ENCODE peak calls at places on chromosomes 1 and 21, in six cellular contexts. W is CD8-positive, alpha-beta memory T cell; A is ureter; L is ACHN; F is nucleus accumbens; S is progenitor cell of endocrine pancreas. B is an unnamed sample.

GRCh38 chr1:41160498-41161110 is 81.5 kb downstream of the SCMH1 start:
- DNase-seq in L (no peak), W (no peak), F (no peak), A (no peak), S (no peak), B (no peak)

GRCh38 chr1:56034222-56034621 is 545.1 kb downstream of the PLPP3 start:
- DNase-seq in A (no peak), F (no peak), S (no peak), L (no peak), W (no peak), B (no peak)

GRCh38 chr1:201539561-201540404 is 856 bp downstream of the NAV1 start:
- DNase-seq in F (peak), L (peak), W (no peak), S (no peak), A (no peak), B (peak)

GRCh38 chr21:42609806-42610205 is 43.6 kb upstream of the PDE9A start:
- DNase-seq in A (no peak), W (no peak), F (no peak), S (no peak), L (peak), B (no peak)

GRCh38 chr1:35936828-35937227 is 5.9 kb downstream of the AGO3 start:
- DNase-seq in A (no peak), F (no peak), W (no peak), L (no peak), S (no peak), B (no peak)

GRCh38 chr1:234579967-234580366 is 30.0 kb downstream of the IRF2BP2 start:
- DNase-seq in L (peak), S (no peak), W (no peak), A (no peak), F (no peak), B (peak)

GRCh38 chr1:231694465-231695077 is 68.0 kb downstream of the DISC1 start:
- DNase-seq in F (no peak), A (no peak), W (no peak), S (no peak), L (no peak), B (no peak)

GRCh38 chr1:5944848-5945167 is 47.4 kb downstream of the NPHP4 start:
- DNase-seq in L (no peak), S (no peak), W (no peak), A (peak), F (no peak), B (no peak)

GRCh38 chr1:146013566-146013937 is 8.0 kb downstream of the HJV start:
- DNase-seq in A (no peak), F (no peak), S (no peak), W (no peak), L (no peak), B (no peak)

GRCh38 chr1:156625436-156626078 is 6.3 kb downstream of the HAPLN2 start:
- DNase-seq in F (no peak), S (peak), A (no peak), L (peak), W (peak), B (peak)

GRCh38 chr1:19163261-19163660 is 46.8 kb downstream of the UBR4 start:
- DNase-seq in W (no peak), A (no peak), L (peak), F (no peak), S (no peak), B (peak)

GRCh38 chr1:165162671-165163241 is 193.8 kb downstream of the LMX1A start:
- DNase-seq in F (no peak), L (no peak), S (peak), A (peak), W (no peak), B (no peak)

GRCh38 chr21:36125513-36126121 is 9.3 kb upstream of the CBR3 start:
- DNase-seq in A (no peak), L (peak), S (peak), W (peak), F (no peak), B (peak)

GRCh38 chr1:171811671-171812070 is 29.6 kb upstream of the DNM3 start:
- DNase-seq in S (no peak), W (no peak), F (no peak), A (no peak), L (no peak), B (no peak)

GRCh38 chr1:85199667-85200366 is 999 bp downstream of the SYDE2 start:
- DNase-seq in S (no peak), W (no peak), F (no peak), A (no peak), L (no peak), B (peak)

GRCh38 chr1:31549807-31550620 is 26.3 kb upstream of the TINAGL1 start:
- DNase-seq in S (no peak), A (no peak), W (no peak), F (no peak), L (no peak), B (peak)

GRCh38 chr1:54571326-54571725 is 23.3 kb downstream of the ACOT11 start:
- DNase-seq in F (no peak), W (no peak), L (no peak), A (no peak), S (no peak), B (peak)

GRCh38 chr21:44377201-44377921 is 23.9 kb downstream of the TRPM2 start:
- DNase-seq in A (peak), W (no peak), L (no peak), S (no peak), F (no peak), B (no peak)

GRCh38 chr1:113551728-113552127 is 161.4 kb downstream of the MAGI3 start:
- DNase-seq in A (no peak), W (no peak), S (no peak), F (no peak), L (no peak), B (no peak)

GRCh38 chr1:241842565-241842964 is 5.4 kb upstream of the EXO1 start:
- DNase-seq in L (no peak), S (no peak), A (no peak), W (no peak), F (no peak), B (no peak)

GRCh38 chr1:172070055-172070454 is 228.8 kb downstream of the DNM3 start:
- DNase-seq in L (no peak), S (no peak), W (no peak), A (no peak), F (no peak), B (no peak)

GRCh38 chr1:234628099-234628498 is 18.1 kb upstream of the IRF2BP2 start:
- DNase-seq in L (no peak), F (no peak), A (peak), W (no peak), S (no peak), B (peak)

GRCh38 chr1:159247266-159247665 is 42.6 kb downstream of the ACKR1 start:
- DNase-seq in A (no peak), F (no peak), S (no peak), W (no peak), L (no peak), B (no peak)

GRCh38 chr1:109623601-109624161 is 4.0 kb downstream of the AMPD2 start:
- DNase-seq in L (no peak), W (no peak), S (no peak), F (no peak), A (no peak), B (no peak)

GRCh38 chr1:151512326-151512725 is 1.1 kb downstream of the CGN start:
- DNase-seq in S (no peak), F (no peak), W (no peak), L (no peak), A (no peak), B (no peak)